ENCODE peak calls at places on chromosomes 3 and 15, in ten cellular contexts. One of them, this sample, is unnamed.

GRCh38 chr3:9386060-9386459 is 11.4 kb upstream of the SETD5 start:
- DNase-seq in sigmoid colon: no peak
- DNase-seq in prostate gland: no peak
- DNase-seq in GM12878: no peak
- DNase-seq in HepG2: no peak
- DNase-seq in breast epithelium: no peak
- DNase-seq in upper lobe of left lung: no peak
- DNase-seq in HCT116: no peak
- DNase-seq in K562: no peak
- DNase-seq in stomach: no peak
- DNase-seq in this sample: no peak

GRCh38 chr15:64149424-64150235 is 1.9 kb upstream of the SNX22 start:
- DNase-seq in sigmoid colon: no peak
- DNase-seq in prostate gland: no peak
- DNase-seq in GM12878: no peak
- DNase-seq in HepG2: no peak
- DNase-seq in breast epithelium: no peak
- DNase-seq in upper lobe of left lung: no peak
- DNase-seq in HCT116: no peak
- DNase-seq in K562: peak; percentile 51
- DNase-seq in stomach: no peak
- DNase-seq in this sample: no peak

GRCh38 chr3:125062904-125063618 is 7.3 kb upstream of the HEG1 start:
- DNase-seq in sigmoid colon: no peak
- DNase-seq in prostate gland: peak; percentile 53
- DNase-seq in GM12878: no peak
- DNase-seq in HepG2: peak; percentile 99
- DNase-seq in breast epithelium: peak; percentile 66
- DNase-seq in upper lobe of left lung: no peak
- DNase-seq in HCT116: no peak
- DNase-seq in K562: no peak
- DNase-seq in stomach: peak; percentile 40
- DNase-seq in this sample: no peak

GRCh38 chr3:178966299-178967183 is 105.1 kb downstream of the ZMAT3 start:
- DNase-seq in sigmoid colon: no peak
- DNase-seq in prostate gland: no peak
- DNase-seq in GM12878: peak; percentile 32
- DNase-seq in HepG2: peak; percentile 3
- DNase-seq in breast epithelium: no peak
- DNase-seq in upper lobe of left lung: no peak
- DNase-seq in HCT116: peak; percentile 29
- DNase-seq in K562: peak; percentile 11
- DNase-seq in stomach: no peak
- DNase-seq in this sample: no peak

GRCh38 chr15:70799667-70800450 is 36.5 kb upstream of the UACA start:
- DNase-seq in sigmoid colon: no peak
- DNase-seq in prostate gland: peak; percentile 31
- DNase-seq in GM12878: no peak
- DNase-seq in HepG2: peak; percentile 66
- DNase-seq in breast epithelium: no peak
- DNase-seq in upper lobe of left lung: no peak
- DNase-seq in HCT116: no peak
- DNase-seq in K562: no peak
- DNase-seq in stomach: peak; percentile 34
- DNase-seq in this sample: no peak

GRCh38 chr3:5840091-5840490 is 652.6 kb downstream of the EDEM1 start:
- DNase-seq in sigmoid colon: no peak
- DNase-seq in prostate gland: no peak
- DNase-seq in GM12878: no peak
- DNase-seq in HepG2: no peak
- DNase-seq in breast epithelium: no peak
- DNase-seq in upper lobe of left lung: no peak
- DNase-seq in HCT116: no peak
- DNase-seq in K562: no peak
- DNase-seq in stomach: no peak
- DNase-seq in this sample: no peak

GRCh38 chr3:40768536-40768935 is 243.8 kb downstream of the ZNF621 start:
- DNase-seq in sigmoid colon: no peak
- DNase-seq in prostate gland: no peak
- DNase-seq in GM12878: no peak
- DNase-seq in HepG2: no peak
- DNase-seq in breast epithelium: no peak
- DNase-seq in upper lobe of left lung: no peak
- DNase-seq in HCT116: no peak
- DNase-seq in K562: no peak
- DNase-seq in stomach: no peak
- DNase-seq in this sample: no peak

GRCh38 chr3:15007681-15008141 is 57.4 kb downstream of the MRPS25 start:
- DNase-seq in sigmoid colon: no peak
- DNase-seq in prostate gland: peak; percentile 35
- DNase-seq in GM12878: no peak
- DNase-seq in HepG2: no peak
- DNase-seq in breast epithelium: no peak
- DNase-seq in upper lobe of left lung: no peak
- DNase-seq in HCT116: no peak
- DNase-seq in K562: no peak
- DNase-seq in stomach: no peak
- DNase-seq in this sample: no peak

GRCh38 chr3:139456391-139456790 is 19.9 kb downstream of the RBP2 start:
- DNase-seq in sigmoid colon: no peak
- DNase-seq in prostate gland: no peak
- DNase-seq in GM12878: no peak
- DNase-seq in HepG2: no peak
- DNase-seq in breast epithelium: no peak
- DNase-seq in upper lobe of left lung: no peak
- DNase-seq in HCT116: no peak
- DNase-seq in K562: no peak
- DNase-seq in stomach: no peak
- DNase-seq in this sample: no peak

GRCh38 chr3:73419179-73419803 is 205.4 kb downstream of the PDZRN3 start:
- DNase-seq in sigmoid colon: no peak
- DNase-seq in prostate gland: no peak
- DNase-seq in GM12878: no peak
- DNase-seq in HepG2: no peak
- DNase-seq in breast epithelium: no peak
- DNase-seq in upper lobe of left lung: no peak
- DNase-seq in HCT116: no peak
- DNase-seq in K562: no peak
- DNase-seq in stomach: no peak
- DNase-seq in this sample: no peak

GRCh38 chr15:40843183-40843884 is 514 bp upstream of the SPINT1 start:
- DNase-seq in sigmoid colon: no peak
- DNase-seq in prostate gland: no peak
- DNase-seq in GM12878: no peak
- DNase-seq in HepG2: no peak
- DNase-seq in breast epithelium: no peak
- DNase-seq in upper lobe of left lung: no peak
- DNase-seq in HCT116: no peak
- DNase-seq in K562: peak; percentile 9
- DNase-seq in stomach: no peak
- DNase-seq in this sample: no peak

GRCh38 chr3:42572278-42572677 is 9.5 kb downstream of the SEC22C start:
- DNase-seq in sigmoid colon: no peak
- DNase-seq in prostate gland: no peak
- DNase-seq in GM12878: no peak
- DNase-seq in HepG2: peak; percentile 62
- DNase-seq in breast epithelium: no peak
- DNase-seq in upper lobe of left lung: no peak
- DNase-seq in HCT116: peak; percentile 41
- DNase-seq in K562: peak; percentile 74
- DNase-seq in stomach: no peak
- DNase-seq in this sample: no peak

GRCh38 chr3:62229908-62230307 is 143.4 kb downstream of the FEZF2 start:
- DNase-seq in sigmoid colon: no peak
- DNase-seq in prostate gland: no peak
- DNase-seq in GM12878: no peak
- DNase-seq in HepG2: no peak
- DNase-seq in breast epithelium: no peak
- DNase-seq in upper lobe of left lung: no peak
- DNase-seq in HCT116: peak; percentile 10
- DNase-seq in K562: peak; percentile 16
- DNase-seq in stomach: no peak
- DNase-seq in this sample: no peak

GRCh38 chr15:38225381-38225780 is 27.3 kb upstream of the SPRED1 start:
- DNase-seq in sigmoid colon: no peak
- DNase-seq in prostate gland: no peak
- DNase-seq in GM12878: no peak
- DNase-seq in HepG2: no peak
- DNase-seq in breast epithelium: no peak
- DNase-seq in upper lobe of left lung: no peak
- DNase-seq in HCT116: no peak
- DNase-seq in K562: no peak
- DNase-seq in stomach: no peak
- DNase-seq in this sample: no peak

GRCh38 chr3:45110185-45110833 is 35.9 kb downstream of the CDCP1 start:
- DNase-seq in sigmoid colon: no peak
- DNase-seq in prostate gland: no peak
- DNase-seq in GM12878: no peak
- DNase-seq in HepG2: peak; percentile 53
- DNase-seq in breast epithelium: no peak
- DNase-seq in upper lobe of left lung: no peak
- DNase-seq in HCT116: no peak
- DNase-seq in K562: no peak
- DNase-seq in stomach: no peak
- DNase-seq in this sample: no peak

GRCh38 chr3:15805756-15806266 is 8.0 kb upstream of the ANKRD28 start:
- DNase-seq in sigmoid colon: no peak
- DNase-seq in prostate gland: no peak
- DNase-seq in GM12878: peak; percentile 89
- DNase-seq in HepG2: no peak
- DNase-seq in breast epithelium: no peak
- DNase-seq in upper lobe of left lung: no peak
- DNase-seq in HCT116: no peak
- DNase-seq in K562: peak; percentile 27
- DNase-seq in stomach: no peak
- DNase-seq in this sample: no peak

GRCh38 chr3:31077021-31077601 is 182.7 kb upstream of the GADL1 start:
- DNase-seq in sigmoid colon: no peak
- DNase-seq in prostate gland: no peak
- DNase-seq in GM12878: no peak
- DNase-seq in HepG2: peak; percentile 46
- DNase-seq in breast epithelium: no peak
- DNase-seq in upper lobe of left lung: no peak
- DNase-seq in HCT116: peak; percentile 80
- DNase-seq in K562: peak; percentile 22
- DNase-seq in stomach: no peak
- DNase-seq in this sample: no peak

DNA sequence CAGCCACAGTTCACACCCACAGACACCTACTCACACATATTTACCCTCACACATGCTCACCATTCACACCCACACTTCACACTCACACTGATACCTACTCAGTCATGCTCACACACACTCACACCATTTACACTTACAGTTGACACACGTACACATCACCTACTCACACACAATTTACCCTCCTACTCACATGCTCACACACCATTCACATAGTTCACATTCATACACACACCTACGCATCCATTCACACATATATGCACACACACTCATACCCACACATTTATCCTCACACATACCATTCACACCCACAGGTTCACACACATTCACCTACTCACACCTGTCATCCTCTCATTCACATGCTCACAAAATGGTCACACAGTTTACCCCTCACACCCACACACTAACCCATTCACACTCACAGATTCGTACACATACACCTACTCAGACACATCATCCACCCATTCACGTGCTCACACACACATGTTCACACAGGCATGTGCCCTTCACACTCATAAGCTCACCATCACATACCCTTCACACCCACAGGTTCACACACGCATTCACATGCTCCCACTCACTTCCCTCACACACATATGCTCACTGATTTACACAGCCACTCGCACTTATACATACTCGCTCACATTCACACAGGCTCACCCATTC is 42.3 kb downstream of the HMCES start:
- DNase-seq in sigmoid colon: peak; percentile 30
- DNase-seq in prostate gland: no peak
- DNase-seq in GM12878: no peak
- DNase-seq in HepG2: no peak
- DNase-seq in breast epithelium: no peak
- DNase-seq in upper lobe of left lung: no peak
- DNase-seq in HCT116: no peak
- DNase-seq in K562: no peak
- DNase-seq in stomach: no peak
- DNase-seq in this sample: no peak
- TF ChIP-seq POLR2A in sigmoid colon: no peak
- TF ChIP-seq POLR2A in prostate gland: no peak
- TF ChIP-seq POLR2A in GM12878: no peak
- TF ChIP-seq POLR2A in HepG2: no peak
- TF ChIP-seq POLR2A in breast epithelium: no peak
- TF ChIP-seq POLR2A in upper lobe of left lung: no peak
- TF ChIP-seq POLR2A in HCT116: no peak
- TF ChIP-seq POLR2A in K562: no peak
- TF ChIP-seq POLR2A in stomach: no peak
- TF ChIP-seq POLR2A in this sample: no peak

DNA sequence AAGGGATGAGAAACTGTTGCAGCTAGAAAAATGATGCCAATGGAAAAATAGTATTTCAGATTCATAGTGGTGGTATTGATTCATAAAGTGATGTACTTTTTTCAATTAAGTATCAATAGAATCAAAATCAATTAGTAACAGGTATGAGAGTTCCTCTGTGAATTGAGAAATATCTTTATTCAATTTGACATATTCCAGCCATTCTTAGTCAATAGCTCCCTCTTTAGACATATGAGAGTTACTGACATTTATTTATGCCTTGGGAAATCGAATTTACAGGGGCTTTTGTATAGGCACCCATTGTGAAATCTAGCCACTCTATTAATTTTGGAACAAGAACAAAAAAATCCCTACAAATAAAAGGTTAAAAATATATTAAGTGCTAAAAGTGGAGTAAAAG is 386.9 kb upstream of the CNTN3 start:
- DNase-seq in sigmoid colon: no peak
- DNase-seq in prostate gland: no peak
- DNase-seq in GM12878: no peak
- DNase-seq in HepG2: peak; percentile 1
- DNase-seq in breast epithelium: no peak
- DNase-seq in upper lobe of left lung: no peak
- DNase-seq in HCT116: no peak
- DNase-seq in K562: no peak
- DNase-seq in stomach: no peak
- DNase-seq in this sample: no peak
- TF ChIP-seq CTCF in sigmoid colon: no peak
- TF ChIP-seq CTCF in prostate gland: peak; percentile 41
- TF ChIP-seq CTCF in GM12878: no peak
- TF ChIP-seq CTCF in HepG2: peak; percentile 24
- TF ChIP-seq CTCF in breast epithelium: no peak
- TF ChIP-seq CTCF in upper lobe of left lung: no peak
- TF ChIP-seq CTCF in HCT116: no peak
- TF ChIP-seq CTCF in K562: no peak
- TF ChIP-seq CTCF in stomach: no peak
- TF ChIP-seq CTCF in this sample: no peak

GRCh38 chr15:37112963-37113362 is 12.6 kb upstream of the MEIS2 start:
- DNase-seq in sigmoid colon: no peak
- DNase-seq in prostate gland: no peak
- DNase-seq in GM12878: no peak
- DNase-seq in HepG2: no peak
- DNase-seq in breast epithelium: no peak
- DNase-seq in upper lobe of left lung: no peak
- DNase-seq in HCT116: no peak
- DNase-seq in K562: no peak
- DNase-seq in stomach: no peak
- DNase-seq in this sample: no peak
- TF ChIP-seq POLR2AphosphoS5 in sigmoid colon: no peak
- TF ChIP-seq POLR2AphosphoS5 in prostate gland: no peak
- TF ChIP-seq POLR2AphosphoS5 in GM12878: no peak
- TF ChIP-seq POLR2AphosphoS5 in HepG2: no peak
- TF ChIP-seq POLR2AphosphoS5 in breast epithelium: no peak
- TF ChIP-seq POLR2AphosphoS5 in upper lobe of left lung: no peak
- TF ChIP-seq POLR2AphosphoS5 in HCT116: no peak
- TF ChIP-seq POLR2AphosphoS5 in K562: no peak
- TF ChIP-seq POLR2AphosphoS5 in stomach: no peak
- TF ChIP-seq POLR2AphosphoS5 in this sample: no peak

GRCh38 chr3:159911664-159912037 is 77.0 kb upstream of the IL12A start:
- DNase-seq in sigmoid colon: no peak
- DNase-seq in prostate gland: no peak
- DNase-seq in GM12878: no peak
- DNase-seq in HepG2: no peak
- DNase-seq in breast epithelium: no peak
- DNase-seq in upper lobe of left lung: no peak
- DNase-seq in HCT116: no peak
- DNase-seq in K562: no peak
- DNase-seq in stomach: no peak
- DNase-seq in this sample: no peak
- TF ChIP-seq POLR2A in sigmoid colon: no peak
- TF ChIP-seq POLR2A in prostate gland: no peak
- TF ChIP-seq POLR2A in GM12878: no peak
- TF ChIP-seq POLR2A in HepG2: no peak
- TF ChIP-seq POLR2A in breast epithelium: no peak
- TF ChIP-seq POLR2A in upper lobe of left lung: no peak
- TF ChIP-seq POLR2A in HCT116: no peak
- TF ChIP-seq POLR2A in K562: no peak
- TF ChIP-seq POLR2A in stomach: no peak
- TF ChIP-seq POLR2A in this sample: no peak